ENCODE peak calls at places on chromosomes 7 and 10, in five cellular contexts. One of them, this sample, is unnamed.

GRCh38 chr7:14579971-14580370 is 322.6 kb downstream of the DGKB start:
- DNase-seq in HEK293T: no peak
- DNase-seq in nucleus accumbens: no peak
- DNase-seq in fibroblast of the aortic adventitia: no peak
- DNase-seq in activated T-cell treated with anti-CD3 and anti-CD28 coated beads, Interleukin-2, amount 50 U/mL, for 72 hours: no peak
- DNase-seq in this sample: no peak

GRCh38 chr7:50621932-50622587 is 56.9 kb upstream of the DDC start:
- DNase-seq in fibroblast of the aortic adventitia: no peak
- DNase-seq in nucleus accumbens: no peak
- DNase-seq in HEK293T: no peak
- DNase-seq in activated T-cell treated with anti-CD3 and anti-CD28 coated beads, Interleukin-2, amount 50 U/mL, for 72 hours: no peak
- DNase-seq in this sample: no peak

GRCh38 chr7:96669812-96670211 is 39.8 kb downstream of the SEM1 start:
- DNase-seq in activated T-cell treated with anti-CD3 and anti-CD28 coated beads, Interleukin-2, amount 50 U/mL, for 72 hours: no peak
- DNase-seq in HEK293T: no peak
- DNase-seq in fibroblast of the aortic adventitia: no peak
- DNase-seq in nucleus accumbens: no peak
- DNase-seq in this sample: no peak

GRCh38 chr7:137628211-137628610 is 218.6 kb downstream of the DGKI start:
- DNase-seq in fibroblast of the aortic adventitia: peak; percentile 12
- DNase-seq in activated T-cell treated with anti-CD3 and anti-CD28 coated beads, Interleukin-2, amount 50 U/mL, for 72 hours: no peak
- DNase-seq in nucleus accumbens: peak; percentile 40
- DNase-seq in HEK293T: no peak
- DNase-seq in this sample: no peak

GRCh38 chr7:100446040-100446439 is 9.7 kb upstream of the PPP1R35 start:
- DNase-seq in HEK293T: no peak
- DNase-seq in activated T-cell treated with anti-CD3 and anti-CD28 coated beads, Interleukin-2, amount 50 U/mL, for 72 hours: no peak
- DNase-seq in fibroblast of the aortic adventitia: peak; percentile 58
- DNase-seq in nucleus accumbens: no peak
- DNase-seq in this sample: no peak

GRCh38 chr10:108070789-108071188 is 906.3 kb upstream of the SORCS1 start:
- DNase-seq in fibroblast of the aortic adventitia: no peak
- DNase-seq in activated T-cell treated with anti-CD3 and anti-CD28 coated beads, Interleukin-2, amount 50 U/mL, for 72 hours: no peak
- DNase-seq in HEK293T: no peak
- DNase-seq in nucleus accumbens: no peak
- DNase-seq in this sample: no peak

GRCh38 chr7:36563706-36564325 is 160.5 kb downstream of the AOAH start:
- DNase-seq in HEK293T: no peak
- DNase-seq in fibroblast of the aortic adventitia: peak; percentile 21
- DNase-seq in activated T-cell treated with anti-CD3 and anti-CD28 coated beads, Interleukin-2, amount 50 U/mL, for 72 hours: no peak
- DNase-seq in nucleus accumbens: no peak
- DNase-seq in this sample: no peak

GRCh38 chr10:97000487-97001182 is 168.5 kb downstream of the LCOR start:
- DNase-seq in fibroblast of the aortic adventitia: no peak
- DNase-seq in nucleus accumbens: no peak
- DNase-seq in activated T-cell treated with anti-CD3 and anti-CD28 coated beads, Interleukin-2, amount 50 U/mL, for 72 hours: no peak
- DNase-seq in HEK293T: no peak
- DNase-seq in this sample: no peak

GRCh38 chr10:127374901-127375300 is 174.2 kb upstream of the NPS start:
- DNase-seq in HEK293T: no peak
- DNase-seq in fibroblast of the aortic adventitia: no peak
- DNase-seq in activated T-cell treated with anti-CD3 and anti-CD28 coated beads, Interleukin-2, amount 50 U/mL, for 72 hours: no peak
- DNase-seq in nucleus accumbens: no peak
- DNase-seq in this sample: no peak

GRCh38 chr10:12351447-12351846 is 2.1 kb downstream of the CAMK1D start:
- DNase-seq in HEK293T: no peak
- DNase-seq in nucleus accumbens: peak; percentile 9
- DNase-seq in fibroblast of the aortic adventitia: no peak
- DNase-seq in activated T-cell treated with anti-CD3 and anti-CD28 coated beads, Interleukin-2, amount 50 U/mL, for 72 hours: peak; percentile 32
- DNase-seq in this sample: no peak